ENCODE peak calls at places on chromosome 3, in seven cellular contexts. C is AG09309; M is NT2/D1; R is cardiac fibroblast; I is activated CD4-positive, alpha-beta T cell treated with anti-CD3 and anti-CD28 coated beads, Interleukin-2, amount 50 U/mL, for 4 hours; O is bronchial epithelial cell; T is GM04504. Q is an unnamed sample.
A peak's percentile ranks its signal among the peaks of the same experiment; 100 is the strongest.

GRCh38 chr3:29194139-29194538 is 86.7 kb upstream of the RBMS3 start:
- DNase-seq in O (no peak), I (no peak), C (no peak), T (no peak), M (no peak), R (no peak), Q (no peak)

GRCh38 chr3:71397046-71397445 is 186.5 kb downstream of the FOXP1 start:
- DNase-seq in O (peak; percentile 37), I (no peak), M (peak; percentile 27), C (no peak), R (peak; percentile 42), T (no peak), Q (no peak)

GRCh38 chr3:123396171-123397049 is 52.5 kb downstream of the ADCY5 start:
- DNase-seq in R (no peak), C (no peak), T (no peak), I (no peak), M (no peak), O (peak; percentile 41), Q (no peak)

GRCh38 chr3:127439621-127440020 is 150.9 kb downstream of the TPRA1 start:
- DNase-seq in I (no peak), M (no peak), R (no peak), C (no peak), T (no peak), O (no peak), Q (no peak)

GRCh38 chr3:171172070-171172469 is 145.6 kb upstream of the SLC2A2 start:
- DNase-seq in T (no peak), R (no peak), O (no peak), I (no peak), C (no peak), M (no peak), Q (no peak)

GRCh38 chr3:119469378-119470189 is 821 bp downstream of the POGLUT1 start:
- DNase-seq in C (no peak), R (peak; percentile 54), T (no peak), I (no peak), M (no peak), O (peak; percentile 26), Q (peak; percentile 21)

GRCh38 chr3:142964150-142964498 is 650 bp upstream of the PAQR9 start:
- DNase-seq in I (no peak), M (no peak), C (no peak), O (no peak), R (peak; percentile 7), T (no peak), Q (peak; percentile 6)

GRCh38 chr3:13710251-13710650 is 161.3 kb downstream of the FBLN2 start:
- DNase-seq in O (no peak), I (no peak), R (no peak), C (no peak), T (no peak), M (no peak), Q (no peak)

GRCh38 chr3:13644341-13645082 is 95.6 kb downstream of the FBLN2 start:
- DNase-seq in C (peak; percentile 42), M (no peak), T (no peak), O (peak; percentile 38), I (no peak), R (peak; percentile 21), Q (no peak)

GRCh38 chr3:138914870-138915502 is 32.0 kb downstream of the FOXL2 start:
- DNase-seq in I (no peak), T (peak; percentile 17), O (peak; percentile 75), M (no peak), C (no peak), R (no peak), Q (no peak)

GRCh38 chr3:188948658-188949400 is 222.9 kb upstream of the TPRG1 start:
- DNase-seq in C (peak; percentile 71), O (peak; percentile 83), I (no peak), M (peak; percentile 46), R (peak; percentile 95), T (peak; percentile 49), Q (peak; percentile 76)

GRCh38 chr3:131812433-131812832 is 222.4 kb downstream of the CPNE4 start:
- DNase-seq in O (peak; percentile 79), I (no peak), C (no peak), T (no peak), M (no peak), R (no peak), Q (no peak)

GRCh38 chr3:77931272-77932009 is 891.5 kb downstream of the ROBO2 start:
- DNase-seq in T (no peak), M (no peak), I (no peak), O (no peak), R (peak; percentile 12), C (peak; percentile 10), Q (peak; percentile 24)

GRCh38 chr3:110413807-110414748 is 657.5 kb upstream of the NECTIN3 start:
- DNase-seq in I (no peak), C (peak; percentile 63), R (peak; percentile 91), O (peak; percentile 56), T (peak; percentile 77), M (no peak), Q (no peak)

Q was measured in Ammon's horn.